ENCODE peak calls at places on chromosome 4, in four cellular contexts. P, I, C and A are unnamed samples.

GRCh38 chr4:161577604-161578301 is 586.0 kb downstream of the FSTL5 start:
- DNase-seq in P (no peak), I (no peak), C (peak), A (no peak)

GRCh38 chr4:145103496-145103895 is 5.4 kb downstream of the ABCE1 start:
- DNase-seq in P (no peak), I (no peak), C (no peak), A (no peak)

GRCh38 chr4:79210636-79211049 is 115.2 kb downstream of the NAA11 start:
- DNase-seq in P (no peak), C (no peak), I (no peak), A (no peak)

GRCh38 chr4:158801066-158801465 is 32.2 kb downstream of the FNIP2 start:
- DNase-seq in I (no peak), C (no peak), P (no peak), A (no peak)

GRCh38 chr4:185671041-185671440 is 135.7 kb upstream of the PDLIM3 start:
- DNase-seq in P (no peak), C (no peak), I (no peak), A (no peak)

GRCh38 chr4:85591361-85592098 is 116.6 kb downstream of the ARHGAP24 start:
- DNase-seq in C (peak), I (no peak), P (no peak), A (no peak)

GRCh38 chr4:104591505-104591904 is 96.8 kb upstream of the CXXC4 start:
- DNase-seq in I (peak), P (peak), C (no peak), A (peak)

GRCh38 chr4:8438743-8439142 is 1.8 kb downstream of the ACOX3 start:
- DNase-seq in C (no peak), I (no peak), P (no peak), A (no peak)

GRCh38 chr4:158914178-158914577 is 145.4 kb downstream of the FNIP2 start:
- DNase-seq in P (no peak), C (peak), I (no peak), A (no peak)

GRCh38 chr4:20254517-20255250 is 3.0 kb downstream of the SLIT2 start:
- DNase-seq in I (peak), P (no peak), C (peak), A (no peak)

GRCh38 chr4:124529131-124529530 is 183.4 kb downstream of the ANKRD50 start:
- DNase-seq in C (peak), I (no peak), P (no peak), A (no peak)

GRCh38 chr4:161799687-161800086 is 364.1 kb downstream of the FSTL5 start:
- DNase-seq in C (no peak), P (peak), I (no peak), A (no peak)

GRCh38 chr4:148173397-148174017 is 268.7 kb downstream of the NR3C2 start:
- DNase-seq in I (no peak), C (no peak), P (no peak), A (no peak)

GRCh38 chr4:108157655-108158054 is 11.1 kb downstream of the LEF1 start:
- DNase-seq in P (no peak), I (no peak), C (no peak), A (no peak)

GRCh38 chr4:112885897-112886296 is 163.6 kb upstream of the ANK2 start:
- DNase-seq in I (no peak), P (no peak), C (no peak), A (no peak)

GRCh38 chr4:56656346-56656643 is 24.8 kb downstream of the HOPX start:
- DNase-seq in P (no peak), I (peak), C (no peak), A (no peak)